ENCODE peak calls at places on chromosomes 6 and 20, in five cellular contexts. One of them, this sample, is unnamed.
A peak's percentile ranks its signal among the peaks of the same experiment; 100 is the strongest.

GRCh38 chr6:23775127-23775526 is 350.9 kb upstream of the NRSN1 start:
- DNase-seq in AG08396: no peak
- DNase-seq in A172: no peak
- DNase-seq in iris pigment epithelial cell: peak; percentile 9
- DNase-seq in activated T-helper 1 cell treated with anti-CD3 and anti-CD28 coated beads, Interleukin-12 subunit alpha, Interleukin-12 subunit beta, Interleukin-2, Interleukin-4 antibody, amounts not matched to agents 30 ng/mL and 10 ng/mL and 1 ng/mL, durations not matched to agents 14 hours and 24 hours and 36 hours: no peak
- DNase-seq in this sample: peak; percentile 5

GRCh38 chr20:2237059-2237458 is 58.7 kb upstream of the TGM3 start:
- DNase-seq in A172: peak; percentile 99
- DNase-seq in iris pigment epithelial cell: peak; percentile 83
- DNase-seq in AG08396: peak; percentile 87
- DNase-seq in activated T-helper 1 cell treated with anti-CD3 and anti-CD28 coated beads, Interleukin-12 subunit alpha, Interleukin-12 subunit beta, Interleukin-2, Interleukin-4 antibody, amounts not matched to agents 30 ng/mL and 10 ng/mL and 1 ng/mL, durations not matched to agents 14 hours and 24 hours and 36 hours: no peak
- DNase-seq in this sample: peak; percentile 93

GRCh38 chr6:107658920-107659879 is 164.9 kb downstream of the SCML4 start:
- DNase-seq in A172: no peak
- DNase-seq in AG08396: no peak
- DNase-seq in iris pigment epithelial cell: peak; percentile 65
- DNase-seq in activated T-helper 1 cell treated with anti-CD3 and anti-CD28 coated beads, Interleukin-12 subunit alpha, Interleukin-12 subunit beta, Interleukin-2, Interleukin-4 antibody, amounts not matched to agents 30 ng/mL and 10 ng/mL and 1 ng/mL, durations not matched to agents 14 hours and 24 hours and 36 hours: no peak
- DNase-seq in this sample: no peak

GRCh38 chr6:139762587-139763031 is 388.2 kb upstream of the CITED2 start:
- DNase-seq in activated T-helper 1 cell treated with anti-CD3 and anti-CD28 coated beads, Interleukin-12 subunit alpha, Interleukin-12 subunit beta, Interleukin-2, Interleukin-4 antibody, amounts not matched to agents 30 ng/mL and 10 ng/mL and 1 ng/mL, durations not matched to agents 14 hours and 24 hours and 36 hours: no peak
- DNase-seq in A172: no peak
- DNase-seq in iris pigment epithelial cell: peak; percentile 63
- DNase-seq in AG08396: no peak
- DNase-seq in this sample: peak; percentile 94

GRCh38 chr20:11438412-11438811 is 479.3 kb upstream of the BTBD3 start:
- DNase-seq in AG08396: no peak
- DNase-seq in iris pigment epithelial cell: no peak
- DNase-seq in A172: no peak
- DNase-seq in activated T-helper 1 cell treated with anti-CD3 and anti-CD28 coated beads, Interleukin-12 subunit alpha, Interleukin-12 subunit beta, Interleukin-2, Interleukin-4 antibody, amounts not matched to agents 30 ng/mL and 10 ng/mL and 1 ng/mL, durations not matched to agents 14 hours and 24 hours and 36 hours: no peak
- DNase-seq in this sample: no peak

GRCh38 chr6:79631800-79632172 is 657 bp downstream of the SH3BGRL2 start:
- DNase-seq in activated T-helper 1 cell treated with anti-CD3 and anti-CD28 coated beads, Interleukin-12 subunit alpha, Interleukin-12 subunit beta, Interleukin-2, Interleukin-4 antibody, amounts not matched to agents 30 ng/mL and 10 ng/mL and 1 ng/mL, durations not matched to agents 14 hours and 24 hours and 36 hours: no peak
- DNase-seq in A172: no peak
- DNase-seq in AG08396: no peak
- DNase-seq in iris pigment epithelial cell: no peak
- DNase-seq in this sample: no peak

GRCh38 chr20:50274570-50275430 is 84.2 kb downstream of the CEBPB start:
- DNase-seq in iris pigment epithelial cell: no peak
- DNase-seq in activated T-helper 1 cell treated with anti-CD3 and anti-CD28 coated beads, Interleukin-12 subunit alpha, Interleukin-12 subunit beta, Interleukin-2, Interleukin-4 antibody, amounts not matched to agents 30 ng/mL and 10 ng/mL and 1 ng/mL, durations not matched to agents 14 hours and 24 hours and 36 hours: no peak
- DNase-seq in AG08396: no peak
- DNase-seq in A172: no peak
- DNase-seq in this sample: no peak

GRCh38 chr6:22448311-22448711 is 121.1 kb upstream of the HDGFL1 start:
- DNase-seq in activated T-helper 1 cell treated with anti-CD3 and anti-CD28 coated beads, Interleukin-12 subunit alpha, Interleukin-12 subunit beta, Interleukin-2, Interleukin-4 antibody, amounts not matched to agents 30 ng/mL and 10 ng/mL and 1 ng/mL, durations not matched to agents 14 hours and 24 hours and 36 hours: no peak
- DNase-seq in iris pigment epithelial cell: peak; percentile 95
- DNase-seq in AG08396: no peak
- DNase-seq in A172: peak; percentile 22
- DNase-seq in this sample: peak; percentile 84

GRCh38 chr20:32179934-32180333 is 27.6 kb downstream of the PLAGL2 start:
- DNase-seq in activated T-helper 1 cell treated with anti-CD3 and anti-CD28 coated beads, Interleukin-12 subunit alpha, Interleukin-12 subunit beta, Interleukin-2, Interleukin-4 antibody, amounts not matched to agents 30 ng/mL and 10 ng/mL and 1 ng/mL, durations not matched to agents 14 hours and 24 hours and 36 hours: no peak
- DNase-seq in iris pigment epithelial cell: no peak
- DNase-seq in AG08396: no peak
- DNase-seq in A172: no peak
- DNase-seq in this sample: no peak